ENCODE peak calls at places on chromosomes 13 and 19, in seven cellular contexts. B is activated CD4-positive, CD25-positive, alpha-beta regulatory T cell; A is AG04450; V is activated effector memory CD4-positive, alpha-beta T cell treated with Interleukin-2 at 50 U/mL for 16 hours; I is activated CD4-positive, alpha-beta memory T cell treated with anti-CD3 and anti-CD28 coated beads for 36 hours; R is M059J; G is RWPE1. S is an unnamed sample.

GRCh38 chr19:55347442-55348009 is 7.0 kb downstream of the COX6B2 start:
- DNase-seq in I (no peak), G (no peak), V (no peak), R (no peak), B (no peak), A (no peak), S (no peak)

GRCh38 chr13:110294146-110294545 is 12.8 kb downstream of the COL4A1 start:
- DNase-seq in A (no peak), V (no peak), B (no peak), R (no peak), G (no peak), I (no peak), S (no peak)

GRCh38 chr13:98176777-98177608 is at the start of gene RNF113B:
- DNase-seq in G (no peak), B (no peak), R (no peak), I (no peak), A (no peak), V (no peak), S (no peak)

GRCh38 chr19:17483605-17484002 is 13.3 kb downstream of the SLC27A1 start:
- DNase-seq in R (no peak), I (no peak), A (no peak), V (no peak), G (no peak), B (no peak), S (no peak)

GRCh38 chr13:49214917-49215376 is 5.2 kb upstream of the MLNR start:
- DNase-seq in I (peak), A (no peak), G (no peak), V (no peak), B (peak), R (peak), S (no peak)

GRCh38 chr19:2027361-2027760 is 11.8 kb upstream of the BTBD2 start:
- DNase-seq in G (no peak), B (no peak), V (no peak), I (no peak), A (no peak), R (peak), S (no peak)

GRCh38 chr13:20702530-20702929 is 969 bp upstream of the IL17D start:
- DNase-seq in A (no peak), B (no peak), I (no peak), R (no peak), G (no peak), V (no peak), S (no peak)

GRCh38 chr19:54517483-54517882 is 14.9 kb downstream of the LAIR2 start:
- DNase-seq in B (no peak), A (no peak), V (no peak), I (peak), R (peak), G (peak), S (no peak)

GRCh38 chr19:52992109-52993004 is 21.4 kb upstream of the ERVV-1 start:
- DNase-seq in G (no peak), V (no peak), A (no peak), I (peak), B (no peak), R (no peak), S (no peak)

GRCh38 chr19:4981681-4981958 is 12.7 kb downstream of the KDM4B start:
- DNase-seq in A (no peak), R (no peak), B (no peak), G (no peak), V (no peak), I (no peak), S (no peak)

GRCh38 chr19:8261347-8261746 is 46.8 kb downstream of the CD320 start:
- DNase-seq in V (no peak), R (no peak), I (no peak), A (no peak), B (no peak), G (no peak), S (no peak)

GRCh38 chr19:13031917-13032623 is 36.8 kb downstream of the NFIX start:
- DNase-seq in G (no peak), A (no peak), V (no peak), B (no peak), R (peak), I (no peak), S (no peak)

S was measured in NCI-H1930.